ENCODE peak calls at places on chromosomes 3 and 15, in five cellular contexts. H, Y, F, W and O are unnamed samples.

GRCh38 chr3:33006081-33006480 is 54.6 kb downstream of the CCR4 start:
- DNase-seq in F (no peak), W (no peak), H (peak), Y (no peak), O (no peak)

GRCh38 chr15:33068007-33068441 is 126.5 kb downstream of the FMN1 start:
- DNase-seq in F (peak), H (peak), W (peak), Y (peak), O (peak)

GRCh38 chr15:65192016-65192415 is 6.9 kb upstream of the CLPX start:
- DNase-seq in Y (no peak), H (no peak), F (no peak), W (no peak), O (no peak)

GRCh38 chr3:13011369-13012227 is 61.6 kb downstream of the IQSEC1 start:
- DNase-seq in W (no peak), F (peak), Y (peak), H (peak), O (no peak)

GRCh38 chr3:109224333-109224732 is 87.8 kb downstream of the C3orf85 start:
- DNase-seq in H (peak), Y (peak), W (no peak), F (no peak), O (peak)

GRCh38 chr3:134640378-134640777 is 10.4 kb downstream of the KY start:
- DNase-seq in Y (no peak), F (no peak), H (peak), W (no peak), O (no peak)

GRCh38 chr3:123405021-123405420 is 43.9 kb downstream of the ADCY5 start:
- DNase-seq in Y (peak), H (no peak), F (no peak), W (no peak), O (no peak)

GRCh38 chr3:188064831-188065493 is 89.0 kb upstream of the LPP start:
- DNase-seq in H (no peak), W (peak), Y (no peak), F (no peak), O (peak)

GRCh38 chr15:73082719-73083275 is 30.5 kb downstream of the NEO1 start:
- DNase-seq in W (peak), Y (no peak), F (no peak), H (no peak), O (no peak)

GRCh38 chr3:105996781-105997180 is 128.0 kb upstream of the CBLB start:
- DNase-seq in F (no peak), W (peak), H (no peak), Y (no peak), O (no peak)

GRCh38 chr3:156816091-156816793 is 9.9 kb upstream of the LEKR1 start:
- DNase-seq in W (peak), Y (peak), H (peak), F (peak), O (peak)

GRCh38 chr15:75727031-75727531 is 14.4 kb upstream of the CSPG4 start:
- DNase-seq in Y (peak), W (no peak), F (no peak), H (peak), O (no peak)

GRCh38 chr3:45984331-45985312 is 11.0 kb downstream of the FYCO1 start:
- DNase-seq in Y (no peak), W (peak), F (no peak), H (no peak), O (no peak)
- H3K4me3 ChIP-seq in Y (no peak), W (no peak), F (no peak), H (no peak), O (no peak)

DNA sequence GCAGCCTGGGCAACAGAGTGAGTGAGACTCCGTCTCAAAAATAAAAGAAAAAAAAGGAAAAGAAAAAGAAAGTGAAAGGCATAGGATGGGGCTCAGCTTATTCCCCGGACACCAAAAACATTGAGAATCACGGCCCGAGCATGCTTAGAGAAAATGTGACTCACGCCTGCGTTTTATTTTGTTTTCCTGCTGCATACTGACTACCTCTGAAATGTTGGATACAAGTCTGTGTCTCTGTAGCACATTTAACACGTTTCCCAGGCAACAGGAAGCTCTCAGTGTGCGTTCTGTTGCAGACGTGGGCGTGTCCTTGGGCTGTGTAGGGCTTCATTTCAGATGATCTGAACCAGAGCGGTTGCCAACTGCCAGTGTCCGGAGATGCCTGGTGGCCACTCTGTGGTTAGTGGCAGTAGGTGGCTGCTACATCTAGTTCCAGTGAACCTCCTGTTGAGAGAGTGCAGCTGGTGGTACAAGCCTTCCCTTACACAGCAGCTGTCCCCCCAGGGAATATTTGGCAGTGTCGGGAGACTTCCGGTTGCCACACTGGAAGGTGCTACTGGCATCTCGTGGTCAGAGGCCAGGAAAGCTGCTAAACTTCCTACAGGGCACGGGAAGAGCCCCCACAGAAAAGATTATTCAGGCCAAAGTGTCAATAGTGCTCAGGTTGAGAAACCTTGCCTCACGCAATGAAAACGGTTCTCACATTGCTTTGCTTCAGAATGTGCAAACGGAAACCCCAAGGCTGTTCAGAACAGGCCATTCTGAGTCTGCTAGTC is 3.0 kb downstream of the SLC51A start:
- DNase-seq in F (peak), W (peak), Y (peak), H (peak), O (no peak)
- H3K4me3 ChIP-seq in F (peak), W (peak), Y (no peak), H (no peak), O (no peak)

GRCh38 chr3:100106531-100107155 is 7.7 kb downstream of the FILIP1L start:
- DNase-seq in Y (no peak), F (no peak), W (peak), H (no peak), O (no peak)

GRCh38 chr3:100105536-100105935 is 8.8 kb downstream of the FILIP1L start:
- DNase-seq in Y (no peak), H (no peak), W (peak), F (no peak), O (no peak)

GRCh38 chr3:100108464-100109079 is 5.7 kb downstream of the FILIP1L start:
- DNase-seq in F (no peak), H (no peak), Y (no peak), W (no peak), O (no peak)

GRCh38 chr3:100106094-100106493 is 8.2 kb downstream of the FILIP1L start:
- DNase-seq in Y (no peak), H (no peak), F (no peak), W (no peak), O (no peak)

GRCh38 chr3:100107227-100107626 is 7.1 kb downstream of the FILIP1L start:
- DNase-seq in H (no peak), Y (no peak), F (no peak), W (peak), O (no peak)
- H3K4me3 ChIP-seq in H (no peak), Y (no peak), F (no peak), W (no peak), O (no peak)

GRCh38 chr3:196518999-196519737 is 4.0 kb upstream of the SMCO1 start:
- DNase-seq in H (peak), W (peak), Y (peak), F (peak), O (peak)

GRCh38 chr3:196519738-196520122 is 4.6 kb upstream of the SMCO1 start:
- DNase-seq in Y (no peak), W (no peak), H (peak), F (no peak), O (no peak)

GRCh38 chr3:196514913-196515621 is at the start of gene SMCO1:
- DNase-seq in H (no peak), W (no peak), Y (no peak), F (no peak), O (no peak)

GRCh38 chr3:196517919-196518318 is 2.8 kb upstream of the SMCO1 start:
- DNase-seq in W (no peak), Y (no peak), H (no peak), F (no peak), O (no peak)

GRCh38 chr3:196517142-196517808 is 2.1 kb upstream of the SMCO1 start:
- DNase-seq in Y (no peak), H (no peak), F (no peak), W (no peak), O (no peak)
- H3K4me3 ChIP-seq in Y (no peak), H (no peak), F (no peak), W (no peak), O (no peak)

GRCh38 chr15:77821188-77821958 is 188.7 kb upstream of the LINGO1 start:
- DNase-seq in W (peak), F (no peak), Y (peak), H (peak), O (peak)
- H3K4me3 ChIP-seq in W (no peak), F (no peak), Y (no peak), H (no peak), O (no peak)

DNA sequence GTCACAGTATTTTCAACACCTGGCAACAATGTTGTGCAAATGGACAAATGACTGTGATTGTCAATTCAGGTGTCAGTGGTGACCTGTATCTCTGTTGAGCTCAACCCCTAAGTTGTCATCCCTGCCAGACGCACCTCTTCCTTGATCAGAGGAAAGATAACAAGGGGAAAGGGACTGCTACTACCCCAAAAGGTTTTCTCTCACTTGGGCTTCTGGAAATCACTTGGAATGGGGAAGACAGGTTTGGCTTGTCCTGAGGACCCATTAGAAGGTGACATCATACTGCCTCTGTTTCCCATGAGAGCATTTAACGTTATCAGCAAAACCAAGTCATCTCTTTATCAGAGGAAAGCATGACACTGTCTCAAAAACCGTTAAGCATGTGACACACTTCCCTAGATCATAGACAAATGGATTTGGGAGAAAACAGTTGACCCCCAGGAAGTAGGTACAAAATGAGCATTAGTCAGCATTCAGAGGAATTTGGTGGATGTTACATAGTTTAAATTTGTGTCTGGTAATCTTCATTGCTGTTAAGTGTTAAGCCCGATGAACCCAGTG is 769.5 kb downstream of the GRM7 start:
- DNase-seq in W (no peak), F (no peak), Y (no peak), H (no peak), O (no peak)
- H3K4me3 ChIP-seq in W (no peak), F (no peak), Y (no peak), H (no peak), O (no peak)

GRCh38 chr3:129040579-129041300 is 19.8 kb upstream of the GP9 start:
- DNase-seq in F (no peak), H (peak), Y (peak), W (no peak), O (no peak)

GRCh38 chr3:129047553-129047839 is 13.1 kb upstream of the GP9 start:
- DNase-seq in W (no peak), H (peak), F (no peak), Y (peak), O (no peak)

GRCh38 chr3:129046732-129047552 is 13.6 kb upstream of the GP9 start:
- DNase-seq in Y (peak), W (no peak), F (no peak), H (no peak), O (no peak)

GRCh38 chr3:129046037-129046731 is 14.4 kb upstream of the GP9 start:
- DNase-seq in W (no peak), Y (peak), H (peak), F (no peak), O (no peak)

GRCh38 chr3:129045675-129046036 is 14.9 kb upstream of the GP9 start:
- DNase-seq in H (peak), F (no peak), W (no peak), Y (peak), O (no peak)
- H3K4me3 ChIP-seq in H (no peak), F (peak), W (no peak), Y (no peak), O (no peak)

GRCh38 chr3:112333386-112334334 is 704 bp downstream of the CD200 start:
- DNase-seq in W (peak), F (no peak), H (peak), Y (peak), O (peak)
- H3K4me3 ChIP-seq in W (peak), F (peak), H (peak), Y (peak), O (peak)

GRCh38 chr15:56243774-56244236 is at the start of gene RFX7:
- DNase-seq in F (peak), W (peak), H (peak), Y (peak), O (peak)

GRCh38 chr15:56242576-56243116 is 1.0 kb downstream of the RFX7 start:
- DNase-seq in H (no peak), F (no peak), W (peak), Y (no peak), O (no peak)

GRCh38 chr15:56243117-56243773 is 434 bp downstream of the RFX7 start:
- DNase-seq in Y (peak), W (peak), H (peak), F (peak), O (peak)

GRCh38 chr15:56241374-56242085 is 2.1 kb downstream of the RFX7 start:
- DNase-seq in W (peak), H (no peak), F (no peak), Y (no peak), O (no peak)

GRCh38 chr15:56240390-56240789 is 3.3 kb downstream of the RFX7 start:
- DNase-seq in H (no peak), Y (no peak), W (no peak), F (no peak), O (no peak)
- H3K4me3 ChIP-seq in H (no peak), Y (no peak), W (no peak), F (no peak), O (no peak)